ENCODE peak calls at places on chromosome 3, in eight cellular contexts. L is stimulated activated CD8-positive, alpha-beta memory T cell treated with anti-CD3 and anti-CD28 coated beads, Interleukin-4, amount 100 ng/mL, for 4 hours; T is activated T-helper 1 cell treated with Interleukin-2 at 50 U/mL for 16 hours; E is left cardiac atrium; I is ecto neural progenitor cell; J is CD4-positive, CD25-positive, alpha-beta regulatory T cell; N is lower leg skin; W is stimulated activated CD4-positive, alpha-beta T cell treated with anti-CD3 and anti-CD28 coated beads, Interleukin-2, amount 100 ng/mL, for 24 hours. M is an unnamed sample.

GRCh38 chr3:126261037-126261436 is 80.7 kb upstream of the ALDH1L1 start:
- DNase-seq in L (no peak), T (no peak), E (peak), I (peak), J (no peak), N (peak), W (no peak), M (no peak)

GRCh38 chr3:190017575-190018288 is 103.0 kb downstream of the P3H2 start:
- DNase-seq in L (no peak), T (no peak), E (no peak), I (no peak), J (no peak), N (no peak), W (no peak), M (no peak)

GRCh38 chr3:147392083-147392916 is 14.0 kb downstream of the ZIC4 start:
- DNase-seq in L (no peak), T (no peak), E (no peak), I (peak), J (no peak), N (peak), W (no peak), M (no peak)

GRCh38 chr3:24853685-24854341 is 359.2 kb upstream of the THRB start:
- DNase-seq in L (no peak), T (no peak), E (no peak), I (no peak), J (no peak), N (no peak), W (no peak), M (no peak)

GRCh38 chr3:4722103-4722502 is 229.0 kb downstream of the ITPR1 start:
- DNase-seq in L (no peak), T (no peak), E (peak), I (no peak), J (no peak), N (peak), W (peak), M (no peak)

GRCh38 chr3:52068055-52068704 is 11.8 kb upstream of the DUSP7 start:
- DNase-seq in L (no peak), T (no peak), E (no peak), I (peak), J (no peak), N (no peak), W (no peak), M (no peak)

GRCh38 chr3:128497305-128498126 is 4.5 kb upstream of the GATA2 start:
- DNase-seq in L (peak), T (peak), E (peak), I (peak), J (peak), N (peak), W (peak), M (peak)

GRCh38 chr3:69407908-69408307 is 22.0 kb upstream of the FRMD4B start:
- DNase-seq in L (no peak), T (no peak), E (no peak), I (no peak), J (no peak), N (no peak), W (no peak), M (no peak)

GRCh38 chr3:150077581-150078247 is 107.0 kb upstream of the PFN2 start:
- DNase-seq in L (no peak), T (no peak), E (no peak), I (no peak), J (no peak), N (no peak), W (no peak), M (no peak)

GRCh38 chr3:61315874-61316273 is 64.6 kb upstream of the FHIT start:
- DNase-seq in L (no peak), T (no peak), E (peak), I (peak), J (no peak), N (no peak), W (no peak), M (no peak)

GRCh38 chr3:113695426-113695817 is 1.0 kb downstream of the USF3 start:
- DNase-seq in L (no peak), T (no peak), E (no peak), I (no peak), J (no peak), N (no peak), W (no peak), M (no peak)

GRCh38 chr3:146432066-146432465 is 37.3 kb downstream of the PLSCR2 start:
- DNase-seq in L (no peak), T (no peak), E (no peak), I (no peak), J (no peak), N (no peak), W (no peak), M (no peak)

GRCh38 chr3:196896229-196896628 is 28.5 kb downstream of the SENP5 start:
- DNase-seq in L (no peak), T (no peak), E (no peak), I (no peak), J (no peak), N (no peak), W (no peak), M (no peak)

GRCh38 chr3:78495326-78495725 is 1272.5 kb downstream of the ROBO1 start:
- DNase-seq in L (no peak), T (no peak), E (no peak), I (no peak), J (no peak), N (no peak), W (no peak), M (no peak)

GRCh38 chr3:140341817-140342403 is 336.0 kb upstream of the TRIM42 start:
- DNase-seq in L (no peak), T (no peak), E (no peak), I (no peak), J (no peak), N (no peak), W (no peak), M (no peak)

GRCh38 chr3:22371592-22372291 is 620.7 kb upstream of the ZNF385D start:
- DNase-seq in L (no peak), T (no peak), E (no peak), I (peak), J (no peak), N (peak), W (no peak), M (no peak)

GRCh38 chr3:190552969-190553759 is 39.3 kb downstream of the IL1RAP start:
- DNase-seq in L (no peak), T (no peak), E (no peak), I (peak), J (no peak), N (no peak), W (no peak), M (no peak)

GRCh38 chr3:151146071-151146730 is 56.8 kb downstream of the GPR171 start:
- DNase-seq in L (no peak), T (peak), E (peak), I (peak), J (no peak), N (peak), W (peak), M (peak)

GRCh38 chr3:130386604-130387263 is 41.3 kb downstream of the COL6A5 start:
- DNase-seq in L (no peak), T (no peak), E (no peak), I (no peak), J (no peak), N (no peak), W (no peak), M (no peak)

GRCh38 chr3:12155833-12156232 is 2.9 kb downstream of the TIMP4 start:
- DNase-seq in L (no peak), T (no peak), E (peak), I (no peak), J (no peak), N (no peak), W (no peak), M (no peak)

GRCh38 chr3:181709537-181710279 is 2.0 kb upstream of the SOX2 start:
- DNase-seq in L (peak), T (peak), E (peak), I (peak), J (peak), N (no peak), W (peak), M (peak)

GRCh38 chr3:148790841-148791240 is 36.8 kb upstream of the CPB1 start:
- DNase-seq in L (no peak), T (no peak), E (no peak), I (no peak), J (no peak), N (no peak), W (no peak), M (no peak)

GRCh38 chr3:186327912-186328487 is 34.0 kb downstream of the DGKG start:
- DNase-seq in L (no peak), T (no peak), E (no peak), I (no peak), J (no peak), N (no peak), W (no peak), M (no peak)

GRCh38 chr3:5277612-5278236 is 90.2 kb downstream of the EDEM1 start:
- DNase-seq in L (no peak), T (no peak), E (no peak), I (no peak), J (no peak), N (no peak), W (no peak), M (no peak)